ENCODE peak calls at places on chromosomes 13 and 19, in four cellular contexts. W is K562, X is HepG2, R is GM12878. J is an unnamed sample.

GRCh38 chr19:38734426-38735256 is 9.6 kb downstream of the CAPN12 start:
- DNase-seq in W (no peak), X (no peak), R (peak), J (no peak)

GRCh38 chr19:50514346-50515167 is 844 bp upstream of the ASPDH start:
- DNase-seq in W (no peak), X (no peak), R (no peak), J (no peak)

GRCh38 chr19:681638-682037 is 5.4 kb downstream of the FSTL3 start:
- DNase-seq in W (no peak), X (no peak), R (no peak), J (no peak)

GRCh38 chr13:104171132-104171531 is 1104.9 kb upstream of the SLC10A2 start:
- DNase-seq in W (no peak), X (no peak), R (no peak), J (no peak)

GRCh38 chr13:79477968-79478367 is 3.0 kb upstream of the NDFIP2 start:
- DNase-seq in W (no peak), X (no peak), R (no peak), J (no peak)

GRCh38 chr13:34578471-34578870 is 363.6 kb upstream of the NBEA start:
- DNase-seq in W (no peak), X (no peak), R (no peak), J (no peak)

GRCh38 chr19:42196011-42197001 is 21.2 kb downstream of the DEDD2 start:
- DNase-seq in W (peak), X (no peak), R (no peak), J (no peak)

GRCh38 chr19:49560358-49560900 is 19.9 kb downstream of the NOSIP start:
- DNase-seq in W (peak), X (no peak), R (no peak), J (no peak)

GRCh38 chr19:18659281-18660050 is 22.6 kb downstream of the KLHL26 start:
- DNase-seq in W (no peak), X (no peak), R (no peak), J (no peak)

GRCh38 chr13:31909889-31910551 is 121.6 kb upstream of the FRY start:
- DNase-seq in W (peak), X (peak), R (peak), J (peak)

GRCh38 chr13:93672996-93673395 is 446.4 kb downstream of the GPC6 start:
- DNase-seq in W (no peak), X (peak), R (no peak), J (no peak)

GRCh38 chr19:45613926-45614725 is 12.1 kb upstream of the GPR4 start:
- DNase-seq in W (peak), X (no peak), R (peak), J (peak)

GRCh38 chr19:945401-946252 is 19.8 kb downstream of the ARID3A start:
- DNase-seq in W (no peak), X (no peak), R (no peak), J (no peak)

GRCh38 chr19:6744381-6745288 is 5.2 kb downstream of the TRIP10 start:
- DNase-seq in W (no peak), X (no peak), R (no peak), J (peak)

GRCh38 chr19:43634516-43634876 is 5.2 kb downstream of the CADM4 start:
- DNase-seq in W (no peak), X (no peak), R (no peak), J (no peak)

GRCh38 chr13:58979851-58980250 is 1183.9 kb downstream of the DIAPH3 start:
- DNase-seq in W (no peak), X (no peak), R (no peak), J (no peak)

GRCh38 chr13:65292488-65292901 is 1937.6 kb downstream of the PCDH9 start:
- DNase-seq in W (no peak), X (no peak), R (no peak), J (peak)

GRCh38 chr13:47934371-47934770 is 66.7 kb downstream of the SUCLA2 start:
- DNase-seq in W (no peak), X (no peak), R (no peak), J (no peak)

GRCh38 chr13:66200555-66200954 is 1029.6 kb downstream of the PCDH9 start:
- DNase-seq in W (no peak), X (no peak), R (no peak), J (no peak)

GRCh38 chr19:35442091-35442490 is 6.0 kb upstream of the FFAR2 start:
- DNase-seq in W (no peak), X (no peak), R (no peak), J (no peak)

GRCh38 chr13:94784066-94784465 is 71.7 kb upstream of the SOX21 start:
- DNase-seq in W (no peak), X (no peak), R (no peak), J (no peak)

GRCh38 chr19:34224996-34225658 is 29.2 kb upstream of the GARRE1 start:
- DNase-seq in W (no peak), X (no peak), R (no peak), J (no peak)

GRCh38 chr13:76723551-76724232 is 162.5 kb downstream of the KCTD12 start:
- DNase-seq in W (no peak), X (no peak), R (no peak), J (peak)

GRCh38 chr19:57241181-57241580 is 749 bp downstream of the ZNF805 start:
- DNase-seq in W (no peak), X (peak), R (no peak), J (peak)

GRCh38 chr13:92806215-92806614 is 420.4 kb upstream of the GPC6 start:
- DNase-seq in W (no peak), X (no peak), R (no peak), J (no peak)

GRCh38 chr13:45786293-45786920 is 65.1 kb downstream of the SIAH3 start:
- DNase-seq in W (no peak), X (no peak), R (no peak), J (no peak)

GRCh38 chr13:99960663-99961440 is 10.7 kb downstream of the ZIC5 start:
- DNase-seq in W (no peak), X (no peak), R (no peak), J (no peak)

DNA sequence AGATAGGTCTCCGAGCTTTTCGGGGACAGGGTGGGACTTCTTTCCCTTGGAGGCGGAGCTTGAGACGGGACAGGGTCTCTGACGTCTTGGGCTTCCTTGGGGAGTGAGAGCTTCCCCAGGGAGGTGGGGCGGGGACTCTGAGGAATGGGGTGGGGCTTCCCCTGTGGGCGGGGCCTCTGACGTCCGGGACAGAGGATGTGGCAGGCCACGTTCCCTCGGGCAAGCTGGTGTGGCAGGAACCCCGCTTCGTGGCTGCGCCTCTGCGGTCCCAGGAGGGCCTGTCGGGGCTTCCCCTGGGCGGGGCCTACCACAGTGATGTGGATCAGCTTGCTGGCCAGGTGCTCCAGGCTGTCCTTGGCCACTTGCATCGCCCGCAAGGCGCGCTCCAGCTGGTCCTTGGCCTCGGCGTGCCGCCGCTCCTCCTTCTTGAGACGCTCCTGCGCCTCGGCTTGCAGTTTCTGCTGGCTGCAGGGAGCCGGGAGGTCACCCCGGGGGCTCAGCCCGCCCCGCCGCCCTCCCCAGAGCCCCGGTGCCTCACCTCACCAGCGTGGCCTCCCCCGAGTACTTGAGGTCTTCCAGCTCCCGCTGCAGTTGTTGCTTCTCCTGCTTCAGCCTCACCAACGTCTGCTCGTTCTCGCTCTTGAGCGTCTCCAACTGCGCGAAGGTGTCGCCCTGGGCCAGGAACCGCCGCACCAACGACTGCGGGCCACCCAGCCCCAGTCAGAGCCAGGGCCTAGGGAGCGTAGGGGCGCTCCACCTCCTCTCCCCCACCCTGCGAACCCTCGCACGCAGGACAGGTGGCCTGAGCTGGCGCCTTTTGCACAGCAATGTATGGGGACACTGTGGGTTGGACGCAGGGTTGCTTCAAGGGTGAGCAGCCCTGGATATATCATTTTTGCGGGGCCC is 3.3 kb upstream of the RGL3 start:
- DNase-seq in W (peak), X (no peak), R (peak), J (peak)
- TF ChIP-seq POLR2AphosphoS5 in W (no peak), X (no peak), R (no peak), J (no peak)

DNA sequence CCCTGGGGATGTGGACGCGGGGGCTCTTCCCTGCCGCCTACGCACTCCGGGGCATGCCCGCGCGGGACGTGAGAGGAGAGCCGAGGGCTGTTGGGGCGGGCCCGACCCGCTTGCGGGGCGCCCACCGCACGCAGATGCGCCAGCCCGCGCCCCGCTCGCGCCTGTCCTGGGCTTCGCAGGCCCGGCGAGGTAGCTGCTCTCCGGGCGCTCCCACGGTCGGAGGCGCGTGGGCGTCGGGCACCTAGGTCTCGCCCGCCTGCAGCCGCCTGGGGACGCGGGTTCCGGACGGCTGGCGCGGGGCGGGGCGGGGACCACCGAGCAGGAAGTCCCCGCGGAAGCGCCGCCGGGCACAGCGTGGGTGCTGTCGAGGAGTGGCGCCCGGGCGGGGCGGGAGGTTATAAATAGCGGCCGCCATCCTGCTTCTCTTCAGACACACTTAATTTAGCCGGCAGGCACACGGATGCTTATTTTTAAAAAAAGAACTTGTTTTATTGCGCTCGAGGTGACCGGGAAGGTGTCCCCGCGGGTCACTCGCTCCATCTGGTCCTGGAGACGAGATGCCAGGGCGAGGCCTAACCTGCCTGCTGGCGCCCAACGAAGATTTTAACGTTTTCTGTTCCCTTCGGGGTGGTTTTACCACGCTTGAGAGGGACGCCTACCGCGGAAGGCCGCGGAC is 561 bp upstream of the GJA3 start:
- DNase-seq in W (no peak), X (no peak), R (no peak), J (no peak)
- TF ChIP-seq MYC in W (no peak), X (no peak), R (no peak), J (no peak)

DNA sequence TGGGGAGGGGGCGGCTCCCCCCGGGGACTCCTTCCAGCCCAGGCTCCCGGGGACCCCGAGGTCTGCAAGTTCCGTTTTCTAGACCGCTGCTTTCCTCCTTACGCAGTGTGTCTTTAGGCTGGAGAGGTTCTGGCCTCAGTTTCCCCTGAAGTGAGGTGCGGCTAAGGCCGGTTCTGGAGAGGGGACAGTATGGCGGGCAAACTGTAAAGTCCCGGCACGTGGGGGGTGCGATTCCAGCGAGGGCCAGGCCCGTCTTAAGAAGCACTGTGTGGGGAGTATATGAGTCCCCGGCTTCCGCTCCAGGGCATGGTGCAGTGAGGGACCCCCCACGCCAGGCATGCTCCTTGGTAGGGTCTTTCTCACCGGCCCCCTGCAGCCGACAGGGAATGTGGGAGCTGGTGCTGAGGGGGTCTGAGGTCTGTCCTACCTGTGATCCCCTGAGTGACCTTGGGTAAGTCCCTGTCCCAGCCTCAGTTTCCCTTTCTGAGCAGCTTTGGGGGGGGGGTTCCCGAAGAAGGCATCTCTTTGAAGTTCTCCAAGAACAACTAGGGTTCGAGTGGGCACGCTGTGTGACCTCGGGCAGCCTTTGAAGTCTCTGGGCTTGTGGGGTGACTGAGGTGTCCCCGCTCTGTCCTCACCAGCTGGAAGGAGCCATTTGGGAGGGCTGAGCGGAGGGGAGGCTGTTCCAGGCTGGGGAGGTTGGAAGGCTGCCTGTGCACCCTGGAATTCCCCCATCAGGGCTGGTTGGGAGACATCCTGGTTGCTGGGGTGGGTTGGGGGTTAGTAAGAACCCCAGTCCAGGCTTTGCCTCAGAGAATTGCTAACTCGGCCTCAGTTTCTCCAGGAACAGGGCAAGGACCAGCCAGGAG is 1.4 kb downstream of the NFIC start:
- DNase-seq in W (no peak), X (no peak), R (no peak), J (no peak)
- H3K9ac ChIP-seq in W (peak), X (no peak), R (peak), J (peak)

GRCh38 chr13:90551253-90551652 is 796.2 kb upstream of the MIR17HG start:
- DNase-seq in W (no peak), X (no peak), R (no peak), J (no peak)
- TF ChIP-seq POLR2AphosphoS5 in W (no peak), X (no peak), R (no peak), J (no peak)

GRCh38 chr13:49533586-49534269 is 38.0 kb downstream of the PHF11 start:
- DNase-seq in W (no peak), X (no peak), R (no peak), J (no peak)

GRCh38 chr13:49533011-49533410 is 37.3 kb downstream of the PHF11 start:
- DNase-seq in W (no peak), X (no peak), R (no peak), J (no peak)

GRCh38 chr13:49536144-49536873 is 40.6 kb downstream of the PHF11 start:
- DNase-seq in W (no peak), X (no peak), R (no peak), J (no peak)

GRCh38 chr13:49530452-49530851 is 34.7 kb downstream of the PHF11 start:
- DNase-seq in W (no peak), X (no peak), R (no peak), J (no peak)

GRCh38 chr13:49532593-49532992 is 36.8 kb downstream of the PHF11 start:
- DNase-seq in W (no peak), X (no peak), R (no peak), J (no peak)
- TF ChIP-seq MYC in W (no peak), X (no peak), R (no peak), J (no peak)

GRCh38 chr19:13092206-13092605 is 10.5 kb downstream of the LYL1 start:
- DNase-seq in W (no peak), X (no peak), R (no peak), J (no peak)

GRCh38 chr19:13090511-13091231 is 12.0 kb downstream of the LYL1 start:
- DNase-seq in W (no peak), X (no peak), R (no peak), J (no peak)

GRCh38 chr19:13089857-13090507 is 12.7 kb downstream of the LYL1 start:
- DNase-seq in W (no peak), X (no peak), R (no peak), J (no peak)

GRCh38 chr19:13092608-13093260 is 9.9 kb downstream of the LYL1 start:
- DNase-seq in W (no peak), X (peak), R (no peak), J (peak)

DNA sequence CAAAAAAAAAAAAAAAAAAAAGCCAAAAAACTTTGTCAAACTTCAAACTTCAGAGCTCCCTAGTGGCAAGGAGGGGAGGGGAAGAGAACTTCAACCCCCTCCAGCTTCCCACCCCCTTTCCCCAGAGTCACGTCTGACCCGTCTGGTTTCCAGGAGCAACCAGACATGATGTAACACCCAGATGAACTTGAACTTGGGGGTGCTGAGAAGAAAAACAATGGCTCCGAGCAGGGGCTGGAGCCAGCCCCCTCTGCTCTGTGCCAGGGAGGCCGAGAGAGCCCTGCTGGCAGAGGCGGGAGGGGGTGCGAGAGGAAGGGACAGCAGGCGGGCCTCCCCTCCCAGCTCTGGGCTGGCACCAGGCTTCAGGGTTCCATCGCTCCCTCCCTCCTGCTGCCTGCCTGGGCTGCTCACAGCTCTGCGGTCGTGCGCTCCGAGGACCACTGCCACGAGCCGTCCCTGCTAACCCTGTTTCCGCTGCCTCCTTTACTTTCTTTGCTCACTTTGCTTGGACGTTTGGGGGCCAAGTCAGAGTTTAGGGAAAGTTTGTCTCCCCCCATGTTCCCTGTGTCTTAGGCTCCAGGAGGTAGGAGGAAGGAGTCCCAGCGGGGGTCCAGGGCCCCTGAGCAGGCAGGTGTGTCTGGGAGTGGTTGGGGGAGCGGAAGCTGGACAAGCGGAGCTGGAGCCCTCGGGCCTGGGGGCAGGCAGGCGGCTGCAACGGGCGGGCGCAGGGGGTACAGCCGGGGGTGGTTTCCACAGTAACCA is 11.1 kb downstream of the LYL1 start:
- DNase-seq in W (no peak), X (no peak), R (no peak), J (peak)
- H3K9ac ChIP-seq in W (peak), X (no peak), R (no peak), J (peak)